ENCODE peak calls at places on chromosomes 11 and 22, in four cellular contexts. B is stimulated activated naive CD8-positive, alpha-beta T cell treated with anti-CD3 and anti-CD28 coated beads, Interleukin-15, Interleukin-2, amounts not matched to agents 100 U/mL and 50 U/mL, for 24 hours; V is activated T-helper 1 cell treated with anti-CD3 and anti-CD28 coated beads, Interleukin-12 subunit alpha, Interleukin-12 subunit beta, Interleukin-2, Interleukin-4 antibody, amounts not matched to agents 30 ng/mL and 10 ng/mL and 1 ng/mL, durations not matched to agents 14 hours and 24 hours and 36 hours; X is T-cell. O is an unnamed sample.

GRCh38 chr22:45490836-45491235 is 11.8 kb upstream of the FBLN1 start:
- DNase-seq in B (no peak), V (no peak), X (no peak), O (no peak)

GRCh38 chr11:2320591-2321310 is 18.9 kb downstream of the TSPAN32 start:
- DNase-seq in B (no peak), V (no peak), X (no peak), O (no peak)

GRCh38 chr11:2575611-2576051 is 124.2 kb downstream of the KCNQ1OT1 start:
- DNase-seq in B (no peak), V (no peak), X (no peak), O (no peak)

GRCh38 chr11:69516526-69516925 is 35.1 kb downstream of the LINC01488 start:
- DNase-seq in B (no peak), V (no peak), X (no peak), O (no peak)

GRCh38 chr11:124762624-124763155 is 600 bp upstream of the ESAM start:
- DNase-seq in B (no peak), V (no peak), X (no peak), O (no peak)

GRCh38 chr22:46897246-46897623 is 134.8 kb downstream of the TBC1D22A start:
- DNase-seq in B (no peak), V (no peak), X (no peak), O (no peak)

GRCh38 chr11:15761235-15761634 is 595.1 kb downstream of the SOX6 start:
- DNase-seq in B (no peak), V (no peak), X (no peak), O (no peak)

GRCh38 chr11:36131719-36132349 is 157.4 kb downstream of the COMMD9 start:
- DNase-seq in B (peak), V (no peak), X (no peak), O (peak)

GRCh38 chr11:16126361-16126760 is 230.0 kb downstream of the SOX6 start:
- DNase-seq in B (no peak), V (no peak), X (no peak), O (no peak)

GRCh38 chr22:29476116-29476515 is 3.9 kb upstream of the NEFH start:
- DNase-seq in B (no peak), V (no peak), X (no peak), O (no peak)

GRCh38 chr11:69636512-69636866 is 4.5 kb upstream of the CCND1 start:
- DNase-seq in B (no peak), V (no peak), X (no peak), O (no peak)

GRCh38 chr11:133570376-133570775 is 38.1 kb upstream of the OPCML start:
- DNase-seq in B (no peak), V (no peak), X (no peak), O (no peak)

GRCh38 chr11:3104961-3105790 is 48.0 kb upstream of the CARS1 start:
- DNase-seq in B (no peak), V (no peak), X (no peak), O (no peak)

GRCh38 chr11:134101292-134101691 is 32.4 kb downstream of the JAM3 start:
- DNase-seq in B (no peak), V (no peak), X (no peak), O (no peak)

GRCh38 chr22:31253949-31254348 is 38.3 kb downstream of the PIK3IP1 start:
- DNase-seq in B (no peak), V (no peak), X (no peak), O (no peak)

GRCh38 chr11:24623121-24623520 is 126.3 kb downstream of the LUZP2 start:
- DNase-seq in B (no peak), V (no peak), X (no peak), O (no peak)

GRCh38 chr11:84558085-84558905 is 1068.8 kb downstream of the DLG2 start:
- DNase-seq in B (no peak), V (no peak), X (no peak), O (no peak)

GRCh38 chr11:10584071-10584501 is 15.6 kb upstream of the LYVE1 start:
- DNase-seq in B (no peak), V (no peak), X (no peak), O (no peak)

O was measured in GM12891.